ENCODE peak calls at places on chromosomes 4 and X, in four cellular contexts. One of them, this sample, is unnamed.

GRCh38 chr4:103002551-103002950 is 17.0 kb downstream of the SLC9B1 start:
- DNase-seq in SK-N-SH: no peak
- DNase-seq in K562: no peak
- DNase-seq in HCT116: no peak
- DNase-seq in this sample: peak; percentile 5

GRCh38 chrX:80335062-80335830 is 85.0 kb upstream of the TENT5D start:
- DNase-seq in K562: no peak
- DNase-seq in SK-N-SH: peak; percentile 35
- DNase-seq in HCT116: no peak
- DNase-seq in this sample: no peak

GRCh38 chrX:150365953-150366911 is 3.1 kb downstream of the MAMLD1 start:
- DNase-seq in K562: peak; percentile 24
- DNase-seq in HCT116: no peak
- DNase-seq in SK-N-SH: no peak
- DNase-seq in this sample: no peak

GRCh38 chr4:80266267-80266901 is at the start of gene FGF5:
- DNase-seq in HCT116: no peak
- DNase-seq in SK-N-SH: peak; percentile 83
- DNase-seq in K562: peak; percentile 84
- DNase-seq in this sample: peak; percentile 19

GRCh38 chrX:39821011-39821708 is 276.6 kb downstream of the BCOR start:
- DNase-seq in SK-N-SH: peak; percentile 86
- DNase-seq in HCT116: no peak
- DNase-seq in K562: no peak
- DNase-seq in this sample: no peak

GRCh38 chrX:66130469-66130868 is 33.6 kb upstream of the HEPH start:
- DNase-seq in K562: no peak
- DNase-seq in SK-N-SH: no peak
- DNase-seq in HCT116: no peak
- DNase-seq in this sample: no peak

GRCh38 chr4:8435656-8436121 is 4.8 kb downstream of the ACOX3 start:
- DNase-seq in SK-N-SH: no peak
- DNase-seq in K562: no peak
- DNase-seq in HCT116: no peak
- DNase-seq in this sample: no peak

GRCh38 chr4:69999420-69999819 is 3.7 kb downstream of the STATH start:
- DNase-seq in K562: no peak
- DNase-seq in HCT116: no peak
- DNase-seq in SK-N-SH: no peak
- DNase-seq in this sample: no peak

GRCh38 chrX:100600340-100600739 is 15.6 kb downstream of the TNMD start:
- DNase-seq in HCT116: no peak
- DNase-seq in SK-N-SH: no peak
- DNase-seq in K562: no peak
- DNase-seq in this sample: no peak

GRCh38 chr4:146333187-146333894 is 119.0 kb downstream of the REELD1 start:
- DNase-seq in HCT116: no peak
- DNase-seq in K562: no peak
- DNase-seq in SK-N-SH: no peak
- DNase-seq in this sample: no peak

DNA sequence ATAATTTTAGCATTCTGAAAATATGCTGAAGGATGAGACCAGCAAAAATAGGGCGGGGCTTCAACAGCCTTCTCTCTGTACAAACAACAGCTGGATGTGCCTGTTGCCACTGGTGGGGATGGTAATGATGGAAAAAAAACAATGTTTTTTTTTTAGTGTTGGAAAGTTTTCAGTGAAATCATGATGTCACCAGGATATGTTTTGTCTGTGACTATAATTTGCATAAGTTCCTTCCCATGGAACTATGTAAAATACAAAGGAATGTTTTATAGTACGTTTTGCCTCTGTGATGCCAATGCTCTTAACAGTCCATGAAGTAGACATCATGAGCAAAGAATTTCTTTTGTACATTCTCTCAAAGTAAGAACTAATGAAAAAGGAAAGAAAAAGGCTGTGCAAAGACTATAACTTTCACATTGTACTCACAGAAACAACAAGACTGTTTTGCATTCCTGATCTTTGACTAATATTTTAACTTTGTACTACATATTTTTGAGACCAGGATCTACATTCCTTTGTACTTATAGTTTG is 589.7 kb downstream of the SPRY1 start:
- DNase-seq in SK-N-SH: no peak
- DNase-seq in K562: no peak
- DNase-seq in HCT116: no peak
- DNase-seq in this sample: no peak
- TF ChIP-seq JUND in SK-N-SH: peak; percentile 69
- TF ChIP-seq JUND in K562: no peak
- TF ChIP-seq JUND in HCT116: no peak
- TF ChIP-seq JUND in this sample: no peak

DNA sequence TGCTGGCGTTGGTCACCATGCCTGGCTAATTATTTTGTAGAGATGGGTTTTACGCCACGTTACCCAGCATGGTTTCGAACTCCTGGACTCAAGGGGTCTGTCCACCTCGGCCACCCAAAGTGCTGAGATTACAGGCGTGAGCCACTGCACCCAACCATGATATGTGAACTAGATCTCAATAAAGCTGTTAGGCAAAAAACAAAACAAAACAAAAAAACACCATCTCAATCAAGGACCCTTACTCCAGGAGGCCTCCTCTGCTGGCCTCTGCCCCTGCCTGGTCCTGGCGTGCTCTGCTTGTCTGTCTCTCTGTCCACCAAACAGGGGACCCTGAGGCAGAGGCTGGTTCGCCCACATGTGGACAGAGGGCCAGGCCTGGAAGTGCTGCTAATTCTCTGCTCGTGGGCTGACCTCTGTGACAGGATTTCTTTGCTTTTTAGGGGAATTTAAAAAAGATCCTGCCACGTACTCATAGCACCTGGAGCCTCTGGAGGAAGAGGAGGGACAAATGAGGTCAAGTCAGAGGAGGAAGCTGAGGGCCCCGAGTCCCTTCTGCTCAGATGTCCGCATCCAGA is 32.7 kb upstream of the WFS1 start:
- DNase-seq in SK-N-SH: no peak
- DNase-seq in K562: no peak
- DNase-seq in HCT116: no peak
- DNase-seq in this sample: no peak
- TF ChIP-seq JUND in SK-N-SH: no peak
- TF ChIP-seq JUND in K562: no peak
- TF ChIP-seq JUND in HCT116: no peak
- TF ChIP-seq JUND in this sample: no peak

GRCh38 chrX:44651347-44651746 is 108.7 kb upstream of the FUNDC1 start:
- DNase-seq in SK-N-SH: peak; percentile 11
- DNase-seq in HCT116: peak; percentile 3
- DNase-seq in K562: no peak
- DNase-seq in this sample: peak; percentile 7
- TF ChIP-seq JUND in SK-N-SH: no peak
- TF ChIP-seq JUND in HCT116: no peak
- TF ChIP-seq JUND in K562: no peak
- TF ChIP-seq JUND in this sample: no peak

GRCh38 chr4:88859191-88859812 is 161.7 kb upstream of the NAP1L5 start:
- DNase-seq in SK-N-SH: no peak
- DNase-seq in HCT116: no peak
- DNase-seq in K562: no peak
- DNase-seq in this sample: no peak
- TF ChIP-seq JUND in SK-N-SH: no peak
- TF ChIP-seq JUND in HCT116: no peak
- TF ChIP-seq JUND in K562: no peak
- TF ChIP-seq JUND in this sample: no peak